ENCODE peak calls at places on chromosomes 3 and 15, in eight cellular contexts. One of them, this sample, is unnamed.
A peak's percentile ranks its signal among the peaks of the same experiment; 100 is the strongest.

GRCh38 chr15:93317772-93318171 is 228.8 kb upstream of the RGMA start:
- DNase-seq in progenitor cell of endocrine pancreas: no peak
- DNase-seq in ureter: no peak
- DNase-seq in nephron progenitor cell: no peak
- DNase-seq in stimulated activated CD4-positive, alpha-beta T cell treated with anti-CD3 and anti-CD28 coated beads, Interleukin-4, amount 100 ng/mL, for 4 hours: no peak
- DNase-seq in mesothelial cell of epicardium: no peak
- DNase-seq in suprapubic skin: no peak
- DNase-seq in body of pancreas: no peak
- DNase-seq in this sample: no peak

GRCh38 chr15:77624868-77625267 is 7.8 kb downstream of the LINGO1 start:
- DNase-seq in progenitor cell of endocrine pancreas: no peak
- DNase-seq in ureter: no peak
- DNase-seq in nephron progenitor cell: no peak
- DNase-seq in stimulated activated CD4-positive, alpha-beta T cell treated with anti-CD3 and anti-CD28 coated beads, Interleukin-4, amount 100 ng/mL, for 4 hours: no peak
- DNase-seq in mesothelial cell of epicardium: peak; percentile 56
- DNase-seq in suprapubic skin: no peak
- DNase-seq in body of pancreas: no peak
- DNase-seq in this sample: no peak

GRCh38 chr3:123791898-123792297 is 92.2 kb downstream of the MYLK start:
- DNase-seq in progenitor cell of endocrine pancreas: no peak
- DNase-seq in ureter: no peak
- DNase-seq in nephron progenitor cell: no peak
- DNase-seq in stimulated activated CD4-positive, alpha-beta T cell treated with anti-CD3 and anti-CD28 coated beads, Interleukin-4, amount 100 ng/mL, for 4 hours: no peak
- DNase-seq in mesothelial cell of epicardium: no peak
- DNase-seq in suprapubic skin: no peak
- DNase-seq in body of pancreas: no peak
- DNase-seq in this sample: no peak

GRCh38 chr15:82849556-82850241 is 40.3 kb downstream of the WHAMM start:
- DNase-seq in progenitor cell of endocrine pancreas: peak; percentile 45
- DNase-seq in ureter: peak; percentile 79
- DNase-seq in nephron progenitor cell: peak; percentile 80
- DNase-seq in stimulated activated CD4-positive, alpha-beta T cell treated with anti-CD3 and anti-CD28 coated beads, Interleukin-4, amount 100 ng/mL, for 4 hours: peak; percentile 24
- DNase-seq in mesothelial cell of epicardium: peak; percentile 68
- DNase-seq in suprapubic skin: peak; percentile 82
- DNase-seq in body of pancreas: peak; percentile 84
- DNase-seq in this sample: peak; percentile 81

GRCh38 chr3:125192190-125193035 is 20.1 kb downstream of the SLC12A8 start:
- DNase-seq in progenitor cell of endocrine pancreas: no peak
- DNase-seq in ureter: no peak
- DNase-seq in nephron progenitor cell: no peak
- DNase-seq in stimulated activated CD4-positive, alpha-beta T cell treated with anti-CD3 and anti-CD28 coated beads, Interleukin-4, amount 100 ng/mL, for 4 hours: no peak
- DNase-seq in mesothelial cell of epicardium: no peak
- DNase-seq in suprapubic skin: no peak
- DNase-seq in body of pancreas: no peak
- DNase-seq in this sample: peak; percentile 82

GRCh38 chr15:99958426-99959097 is 225.3 kb upstream of the LYSMD4 start:
- DNase-seq in progenitor cell of endocrine pancreas: no peak
- DNase-seq in ureter: no peak
- DNase-seq in nephron progenitor cell: no peak
- DNase-seq in stimulated activated CD4-positive, alpha-beta T cell treated with anti-CD3 and anti-CD28 coated beads, Interleukin-4, amount 100 ng/mL, for 4 hours: no peak
- DNase-seq in mesothelial cell of epicardium: no peak
- DNase-seq in suprapubic skin: peak; percentile 19
- DNase-seq in body of pancreas: no peak
- DNase-seq in this sample: no peak

GRCh38 chr3:4584537-4585249 is 91.5 kb downstream of the ITPR1 start:
- DNase-seq in progenitor cell of endocrine pancreas: no peak
- DNase-seq in ureter: no peak
- DNase-seq in nephron progenitor cell: no peak
- DNase-seq in stimulated activated CD4-positive, alpha-beta T cell treated with anti-CD3 and anti-CD28 coated beads, Interleukin-4, amount 100 ng/mL, for 4 hours: no peak
- DNase-seq in mesothelial cell of epicardium: no peak
- DNase-seq in suprapubic skin: no peak
- DNase-seq in body of pancreas: no peak
- DNase-seq in this sample: peak; percentile 35

GRCh38 chr15:27771892-27772291 is 327.2 kb downstream of the OCA2 start:
- DNase-seq in progenitor cell of endocrine pancreas: no peak
- DNase-seq in ureter: no peak
- DNase-seq in nephron progenitor cell: no peak
- DNase-seq in stimulated activated CD4-positive, alpha-beta T cell treated with anti-CD3 and anti-CD28 coated beads, Interleukin-4, amount 100 ng/mL, for 4 hours: no peak
- DNase-seq in mesothelial cell of epicardium: no peak
- DNase-seq in suprapubic skin: no peak
- DNase-seq in body of pancreas: no peak
- DNase-seq in this sample: no peak

GRCh38 chr3:191120447-191121304 is 78.4 kb upstream of the OSTN start:
- DNase-seq in progenitor cell of endocrine pancreas: no peak
- DNase-seq in ureter: no peak
- DNase-seq in nephron progenitor cell: no peak
- DNase-seq in stimulated activated CD4-positive, alpha-beta T cell treated with anti-CD3 and anti-CD28 coated beads, Interleukin-4, amount 100 ng/mL, for 4 hours: no peak
- DNase-seq in mesothelial cell of epicardium: no peak
- DNase-seq in suprapubic skin: no peak
- DNase-seq in body of pancreas: no peak
- DNase-seq in this sample: no peak

GRCh38 chr3:120795017-120795648 is 52.6 kb downstream of the GTF2E1 start:
- DNase-seq in progenitor cell of endocrine pancreas: peak; percentile 53
- DNase-seq in ureter: peak; percentile 73
- DNase-seq in nephron progenitor cell: peak; percentile 88
- DNase-seq in stimulated activated CD4-positive, alpha-beta T cell treated with anti-CD3 and anti-CD28 coated beads, Interleukin-4, amount 100 ng/mL, for 4 hours: peak; percentile 77
- DNase-seq in mesothelial cell of epicardium: peak; percentile 79
- DNase-seq in suprapubic skin: peak; percentile 73
- DNase-seq in body of pancreas: peak; percentile 62
- DNase-seq in this sample: peak; percentile 86

GRCh38 chr3:187827723-187828122 is 82.5 kb upstream of the BCL6 start:
- DNase-seq in progenitor cell of endocrine pancreas: no peak
- DNase-seq in ureter: no peak
- DNase-seq in nephron progenitor cell: no peak
- DNase-seq in stimulated activated CD4-positive, alpha-beta T cell treated with anti-CD3 and anti-CD28 coated beads, Interleukin-4, amount 100 ng/mL, for 4 hours: no peak
- DNase-seq in mesothelial cell of epicardium: no peak
- DNase-seq in suprapubic skin: no peak
- DNase-seq in body of pancreas: no peak
- DNase-seq in this sample: no peak

GRCh38 chr3:150130404-150131100 is 159.9 kb upstream of the PFN2 start:
- DNase-seq in progenitor cell of endocrine pancreas: no peak
- DNase-seq in ureter: no peak
- DNase-seq in nephron progenitor cell: no peak
- DNase-seq in stimulated activated CD4-positive, alpha-beta T cell treated with anti-CD3 and anti-CD28 coated beads, Interleukin-4, amount 100 ng/mL, for 4 hours: no peak
- DNase-seq in mesothelial cell of epicardium: no peak
- DNase-seq in suprapubic skin: no peak
- DNase-seq in body of pancreas: no peak
- DNase-seq in this sample: no peak

GRCh38 chr3:188262913-188263683 is 109.1 kb downstream of the LPP start:
- DNase-seq in progenitor cell of endocrine pancreas: no peak
- DNase-seq in ureter: no peak
- DNase-seq in nephron progenitor cell: no peak
- DNase-seq in stimulated activated CD4-positive, alpha-beta T cell treated with anti-CD3 and anti-CD28 coated beads, Interleukin-4, amount 100 ng/mL, for 4 hours: no peak
- DNase-seq in mesothelial cell of epicardium: no peak
- DNase-seq in suprapubic skin: no peak
- DNase-seq in body of pancreas: no peak
- DNase-seq in this sample: no peak

GRCh38 chr3:119125742-119126507 is 20.0 kb upstream of the TEX55 start:
- DNase-seq in progenitor cell of endocrine pancreas: no peak
- DNase-seq in ureter: no peak
- DNase-seq in nephron progenitor cell: no peak
- DNase-seq in stimulated activated CD4-positive, alpha-beta T cell treated with anti-CD3 and anti-CD28 coated beads, Interleukin-4, amount 100 ng/mL, for 4 hours: no peak
- DNase-seq in mesothelial cell of epicardium: no peak
- DNase-seq in suprapubic skin: no peak
- DNase-seq in body of pancreas: no peak
- DNase-seq in this sample: no peak

GRCh38 chr3:189286188-189286587 is 114.4 kb downstream of the TPRG1 start:
- DNase-seq in progenitor cell of endocrine pancreas: no peak
- DNase-seq in ureter: no peak
- DNase-seq in nephron progenitor cell: no peak
- DNase-seq in stimulated activated CD4-positive, alpha-beta T cell treated with anti-CD3 and anti-CD28 coated beads, Interleukin-4, amount 100 ng/mL, for 4 hours: no peak
- DNase-seq in mesothelial cell of epicardium: no peak
- DNase-seq in suprapubic skin: no peak
- DNase-seq in body of pancreas: no peak
- DNase-seq in this sample: peak; percentile 54